ENCODE peak calls at places on chromosomes 2 and 18, in seven cellular contexts. One of them, this sample, is unnamed.

GRCh38 chr18:74596959-74597661 is 560 bp upstream of the ZNF407 start:
- DNase-seq in stimulated activated CD4-positive, alpha-beta T cell treated with anti-CD3 and anti-CD28 coated beads, Interleukin-15, amount 100 ng/mL, for 24 hours: peak
- DNase-seq in RPMI8226: peak
- DNase-seq in heart left ventricle: peak
- DNase-seq in type B pancreatic cell: peak
- DNase-seq in lung microvascular endothelial cell: peak
- DNase-seq in activated CD4-positive, alpha-beta T cell treated with anti-CD3 and anti-CD28 coated beads, Interleukin-2, amount 50 U/mL, for 48 hours: peak
- DNase-seq in this sample: peak

GRCh38 chr2:5373200-5373599 is 319.0 kb upstream of the SOX11 start:
- DNase-seq in stimulated activated CD4-positive, alpha-beta T cell treated with anti-CD3 and anti-CD28 coated beads, Interleukin-15, amount 100 ng/mL, for 24 hours: no peak
- DNase-seq in RPMI8226: no peak
- DNase-seq in heart left ventricle: no peak
- DNase-seq in type B pancreatic cell: no peak
- DNase-seq in lung microvascular endothelial cell: no peak
- DNase-seq in activated CD4-positive, alpha-beta T cell treated with anti-CD3 and anti-CD28 coated beads, Interleukin-2, amount 50 U/mL, for 48 hours: no peak
- DNase-seq in this sample: no peak

GRCh38 chr2:239246723-239247122 is 154.1 kb downstream of the HDAC4 start:
- DNase-seq in stimulated activated CD4-positive, alpha-beta T cell treated with anti-CD3 and anti-CD28 coated beads, Interleukin-15, amount 100 ng/mL, for 24 hours: no peak
- DNase-seq in RPMI8226: no peak
- DNase-seq in heart left ventricle: no peak
- DNase-seq in type B pancreatic cell: no peak
- DNase-seq in lung microvascular endothelial cell: no peak
- DNase-seq in activated CD4-positive, alpha-beta T cell treated with anti-CD3 and anti-CD28 coated beads, Interleukin-2, amount 50 U/mL, for 48 hours: no peak
- DNase-seq in this sample: no peak

GRCh38 chr2:85926931-85927527 is 38.2 kb upstream of the ST3GAL5 start:
- DNase-seq in stimulated activated CD4-positive, alpha-beta T cell treated with anti-CD3 and anti-CD28 coated beads, Interleukin-15, amount 100 ng/mL, for 24 hours: no peak
- DNase-seq in RPMI8226: no peak
- DNase-seq in heart left ventricle: no peak
- DNase-seq in type B pancreatic cell: no peak
- DNase-seq in lung microvascular endothelial cell: no peak
- DNase-seq in activated CD4-positive, alpha-beta T cell treated with anti-CD3 and anti-CD28 coated beads, Interleukin-2, amount 50 U/mL, for 48 hours: no peak
- DNase-seq in this sample: no peak

GRCh38 chr2:137696916-137697315 is 267.4 kb upstream of the HNMT start:
- DNase-seq in stimulated activated CD4-positive, alpha-beta T cell treated with anti-CD3 and anti-CD28 coated beads, Interleukin-15, amount 100 ng/mL, for 24 hours: no peak
- DNase-seq in RPMI8226: no peak
- DNase-seq in heart left ventricle: no peak
- DNase-seq in type B pancreatic cell: no peak
- DNase-seq in lung microvascular endothelial cell: no peak
- DNase-seq in activated CD4-positive, alpha-beta T cell treated with anti-CD3 and anti-CD28 coated beads, Interleukin-2, amount 50 U/mL, for 48 hours: no peak
- DNase-seq in this sample: no peak

GRCh38 chr2:229980440-229981184 is 58.3 kb downstream of the FBXO36 start:
- DNase-seq in stimulated activated CD4-positive, alpha-beta T cell treated with anti-CD3 and anti-CD28 coated beads, Interleukin-15, amount 100 ng/mL, for 24 hours: peak
- DNase-seq in RPMI8226: no peak
- DNase-seq in heart left ventricle: peak
- DNase-seq in type B pancreatic cell: no peak
- DNase-seq in lung microvascular endothelial cell: peak
- DNase-seq in activated CD4-positive, alpha-beta T cell treated with anti-CD3 and anti-CD28 coated beads, Interleukin-2, amount 50 U/mL, for 48 hours: peak
- DNase-seq in this sample: peak

GRCh38 chr2:46387292-46387691 is 90.1 kb downstream of the EPAS1 start:
- DNase-seq in stimulated activated CD4-positive, alpha-beta T cell treated with anti-CD3 and anti-CD28 coated beads, Interleukin-15, amount 100 ng/mL, for 24 hours: no peak
- DNase-seq in RPMI8226: peak
- DNase-seq in heart left ventricle: no peak
- DNase-seq in type B pancreatic cell: no peak
- DNase-seq in lung microvascular endothelial cell: no peak
- DNase-seq in activated CD4-positive, alpha-beta T cell treated with anti-CD3 and anti-CD28 coated beads, Interleukin-2, amount 50 U/mL, for 48 hours: no peak
- DNase-seq in this sample: no peak

GRCh38 chr2:226077031-226077430 is 677.5 kb downstream of the NYAP2 start:
- DNase-seq in stimulated activated CD4-positive, alpha-beta T cell treated with anti-CD3 and anti-CD28 coated beads, Interleukin-15, amount 100 ng/mL, for 24 hours: no peak
- DNase-seq in RPMI8226: no peak
- DNase-seq in heart left ventricle: no peak
- DNase-seq in type B pancreatic cell: no peak
- DNase-seq in lung microvascular endothelial cell: no peak
- DNase-seq in activated CD4-positive, alpha-beta T cell treated with anti-CD3 and anti-CD28 coated beads, Interleukin-2, amount 50 U/mL, for 48 hours: no peak
- DNase-seq in this sample: no peak

GRCh38 chr18:47594621-47595086 is 335.8 kb downstream of the SMAD2 start:
- DNase-seq in stimulated activated CD4-positive, alpha-beta T cell treated with anti-CD3 and anti-CD28 coated beads, Interleukin-15, amount 100 ng/mL, for 24 hours: no peak
- DNase-seq in RPMI8226: no peak
- DNase-seq in heart left ventricle: no peak
- DNase-seq in type B pancreatic cell: no peak
- DNase-seq in lung microvascular endothelial cell: no peak
- DNase-seq in activated CD4-positive, alpha-beta T cell treated with anti-CD3 and anti-CD28 coated beads, Interleukin-2, amount 50 U/mL, for 48 hours: no peak
- DNase-seq in this sample: no peak

GRCh38 chr2:1854747-1855146 is 110.4 kb upstream of the PXDN start:
- DNase-seq in stimulated activated CD4-positive, alpha-beta T cell treated with anti-CD3 and anti-CD28 coated beads, Interleukin-15, amount 100 ng/mL, for 24 hours: peak
- DNase-seq in RPMI8226: peak
- DNase-seq in heart left ventricle: no peak
- DNase-seq in type B pancreatic cell: no peak
- DNase-seq in lung microvascular endothelial cell: peak
- DNase-seq in activated CD4-positive, alpha-beta T cell treated with anti-CD3 and anti-CD28 coated beads, Interleukin-2, amount 50 U/mL, for 48 hours: peak
- DNase-seq in this sample: no peak

GRCh38 chr18:79275992-79276391 is 119.7 kb upstream of the NFATC1 start:
- DNase-seq in stimulated activated CD4-positive, alpha-beta T cell treated with anti-CD3 and anti-CD28 coated beads, Interleukin-15, amount 100 ng/mL, for 24 hours: peak
- DNase-seq in RPMI8226: peak
- DNase-seq in heart left ventricle: no peak
- DNase-seq in type B pancreatic cell: no peak
- DNase-seq in lung microvascular endothelial cell: no peak
- DNase-seq in activated CD4-positive, alpha-beta T cell treated with anti-CD3 and anti-CD28 coated beads, Interleukin-2, amount 50 U/mL, for 48 hours: peak
- DNase-seq in this sample: peak

GRCh38 chr2:68860111-68860510 is 11.1 kb downstream of the BMP10 start:
- DNase-seq in stimulated activated CD4-positive, alpha-beta T cell treated with anti-CD3 and anti-CD28 coated beads, Interleukin-15, amount 100 ng/mL, for 24 hours: no peak
- DNase-seq in RPMI8226: no peak
- DNase-seq in heart left ventricle: no peak
- DNase-seq in type B pancreatic cell: no peak
- DNase-seq in lung microvascular endothelial cell: no peak
- DNase-seq in activated CD4-positive, alpha-beta T cell treated with anti-CD3 and anti-CD28 coated beads, Interleukin-2, amount 50 U/mL, for 48 hours: no peak
- DNase-seq in this sample: no peak

GRCh38 chr2:32235315-32235714 is 29.4 kb downstream of the NLRC4 start:
- DNase-seq in stimulated activated CD4-positive, alpha-beta T cell treated with anti-CD3 and anti-CD28 coated beads, Interleukin-15, amount 100 ng/mL, for 24 hours: no peak
- DNase-seq in RPMI8226: no peak
- DNase-seq in heart left ventricle: no peak
- DNase-seq in type B pancreatic cell: no peak
- DNase-seq in lung microvascular endothelial cell: no peak
- DNase-seq in activated CD4-positive, alpha-beta T cell treated with anti-CD3 and anti-CD28 coated beads, Interleukin-2, amount 50 U/mL, for 48 hours: no peak
- DNase-seq in this sample: no peak

GRCh38 chr18:24964213-24964612 is 387.8 kb downstream of the ZNF521 start:
- DNase-seq in stimulated activated CD4-positive, alpha-beta T cell treated with anti-CD3 and anti-CD28 coated beads, Interleukin-15, amount 100 ng/mL, for 24 hours: no peak
- DNase-seq in RPMI8226: peak
- DNase-seq in heart left ventricle: no peak
- DNase-seq in type B pancreatic cell: no peak
- DNase-seq in lung microvascular endothelial cell: peak
- DNase-seq in activated CD4-positive, alpha-beta T cell treated with anti-CD3 and anti-CD28 coated beads, Interleukin-2, amount 50 U/mL, for 48 hours: no peak
- DNase-seq in this sample: no peak

GRCh38 chr2:102253140-102253752 is 58.1 kb upstream of the IL1RL1 start:
- DNase-seq in stimulated activated CD4-positive, alpha-beta T cell treated with anti-CD3 and anti-CD28 coated beads, Interleukin-15, amount 100 ng/mL, for 24 hours: peak
- DNase-seq in RPMI8226: no peak
- DNase-seq in heart left ventricle: no peak
- DNase-seq in type B pancreatic cell: no peak
- DNase-seq in lung microvascular endothelial cell: no peak
- DNase-seq in activated CD4-positive, alpha-beta T cell treated with anti-CD3 and anti-CD28 coated beads, Interleukin-2, amount 50 U/mL, for 48 hours: no peak
- DNase-seq in this sample: peak

GRCh38 chr2:73918856-73919255 is 7.8 kb upstream of the DGUOK start:
- DNase-seq in stimulated activated CD4-positive, alpha-beta T cell treated with anti-CD3 and anti-CD28 coated beads, Interleukin-15, amount 100 ng/mL, for 24 hours: no peak
- DNase-seq in RPMI8226: no peak
- DNase-seq in heart left ventricle: no peak
- DNase-seq in type B pancreatic cell: no peak
- DNase-seq in lung microvascular endothelial cell: no peak
- DNase-seq in activated CD4-positive, alpha-beta T cell treated with anti-CD3 and anti-CD28 coated beads, Interleukin-2, amount 50 U/mL, for 48 hours: no peak
- DNase-seq in this sample: no peak

GRCh38 chr2:88218971-88219370 is 48.8 kb downstream of the THNSL2 start:
- DNase-seq in stimulated activated CD4-positive, alpha-beta T cell treated with anti-CD3 and anti-CD28 coated beads, Interleukin-15, amount 100 ng/mL, for 24 hours: no peak
- DNase-seq in RPMI8226: no peak
- DNase-seq in heart left ventricle: no peak
- DNase-seq in type B pancreatic cell: no peak
- DNase-seq in lung microvascular endothelial cell: no peak
- DNase-seq in activated CD4-positive, alpha-beta T cell treated with anti-CD3 and anti-CD28 coated beads, Interleukin-2, amount 50 U/mL, for 48 hours: no peak
- DNase-seq in this sample: no peak

GRCh38 chr2:11480859-11481258 is 14.9 kb upstream of the E2F6 start:
- DNase-seq in stimulated activated CD4-positive, alpha-beta T cell treated with anti-CD3 and anti-CD28 coated beads, Interleukin-15, amount 100 ng/mL, for 24 hours: no peak
- DNase-seq in RPMI8226: no peak
- DNase-seq in heart left ventricle: no peak
- DNase-seq in type B pancreatic cell: no peak
- DNase-seq in lung microvascular endothelial cell: no peak
- DNase-seq in activated CD4-positive, alpha-beta T cell treated with anti-CD3 and anti-CD28 coated beads, Interleukin-2, amount 50 U/mL, for 48 hours: no peak
- DNase-seq in this sample: no peak

GRCh38 chr18:24397694-24398365 is at the start of gene OSBPL1A:
- DNase-seq in stimulated activated CD4-positive, alpha-beta T cell treated with anti-CD3 and anti-CD28 coated beads, Interleukin-15, amount 100 ng/mL, for 24 hours: peak
- DNase-seq in RPMI8226: peak
- DNase-seq in heart left ventricle: peak
- DNase-seq in type B pancreatic cell: peak
- DNase-seq in lung microvascular endothelial cell: peak
- DNase-seq in activated CD4-positive, alpha-beta T cell treated with anti-CD3 and anti-CD28 coated beads, Interleukin-2, amount 50 U/mL, for 48 hours: peak
- DNase-seq in this sample: peak

GRCh38 chr2:170932166-170932565 is 3.1 kb downstream of the GORASP2 start:
- DNase-seq in stimulated activated CD4-positive, alpha-beta T cell treated with anti-CD3 and anti-CD28 coated beads, Interleukin-15, amount 100 ng/mL, for 24 hours: no peak
- DNase-seq in RPMI8226: no peak
- DNase-seq in heart left ventricle: no peak
- DNase-seq in type B pancreatic cell: no peak
- DNase-seq in lung microvascular endothelial cell: no peak
- DNase-seq in activated CD4-positive, alpha-beta T cell treated with anti-CD3 and anti-CD28 coated beads, Interleukin-2, amount 50 U/mL, for 48 hours: no peak
- DNase-seq in this sample: no peak

GRCh38 chr2:178317807-178318206 is 123.5 kb downstream of the OSBPL6 start:
- DNase-seq in stimulated activated CD4-positive, alpha-beta T cell treated with anti-CD3 and anti-CD28 coated beads, Interleukin-15, amount 100 ng/mL, for 24 hours: no peak
- DNase-seq in RPMI8226: no peak
- DNase-seq in heart left ventricle: no peak
- DNase-seq in type B pancreatic cell: no peak
- DNase-seq in lung microvascular endothelial cell: no peak
- DNase-seq in activated CD4-positive, alpha-beta T cell treated with anti-CD3 and anti-CD28 coated beads, Interleukin-2, amount 50 U/mL, for 48 hours: no peak
- DNase-seq in this sample: no peak

GRCh38 chr18:28039078-28039477 is 137.9 kb downstream of the CDH2 start:
- DNase-seq in stimulated activated CD4-positive, alpha-beta T cell treated with anti-CD3 and anti-CD28 coated beads, Interleukin-15, amount 100 ng/mL, for 24 hours: no peak
- DNase-seq in RPMI8226: no peak
- DNase-seq in heart left ventricle: no peak
- DNase-seq in type B pancreatic cell: no peak
- DNase-seq in lung microvascular endothelial cell: peak
- DNase-seq in activated CD4-positive, alpha-beta T cell treated with anti-CD3 and anti-CD28 coated beads, Interleukin-2, amount 50 U/mL, for 48 hours: no peak
- DNase-seq in this sample: no peak

GRCh38 chr2:231720292-231720691 is 12.0 kb downstream of the PTMA start:
- DNase-seq in stimulated activated CD4-positive, alpha-beta T cell treated with anti-CD3 and anti-CD28 coated beads, Interleukin-15, amount 100 ng/mL, for 24 hours: no peak
- DNase-seq in RPMI8226: no peak
- DNase-seq in heart left ventricle: no peak
- DNase-seq in type B pancreatic cell: no peak
- DNase-seq in lung microvascular endothelial cell: no peak
- DNase-seq in activated CD4-positive, alpha-beta T cell treated with anti-CD3 and anti-CD28 coated beads, Interleukin-2, amount 50 U/mL, for 48 hours: no peak
- DNase-seq in this sample: no peak